ENCODE peak calls at places on chromosomes 5 and 9, in ten cellular contexts. D, W, P, K, B, S, Q, L, E and C are unnamed samples.

GRCh38 chr5:80990971-80991370 is 30.8 kb downstream of the RASGRF2 start:
- DNase-seq in D (no peak), W (no peak), P (no peak), K (no peak), B (no peak), S (peak; percentile 20), Q (no peak), L (no peak), E (no peak), C (no peak)

GRCh38 chr9:86407022-86407421 is 52.8 kb upstream of the TUT7 start:
- DNase-seq in D (peak; percentile 91), W (peak; percentile 63), P (no peak), K (peak; percentile 75), B (no peak), S (peak; percentile 54), Q (no peak), L (no peak), E (peak; percentile 89), C (peak; percentile 90)

GRCh38 chr5:169567079-169567478 is 16.5 kb upstream of the SPDL1 start:
- DNase-seq in D (no peak), W (no peak), P (no peak), K (peak; percentile 10), B (no peak), S (no peak), Q (no peak), L (no peak), E (no peak), C (no peak)

GRCh38 chr9:132632426-132632825 is 37.4 kb downstream of the DDX31 start:
- DNase-seq in D (no peak), W (no peak), P (no peak), K (no peak), B (no peak), S (no peak), Q (no peak), L (no peak), E (no peak), C (no peak)

GRCh38 chr5:124718376-124718775 is 28.1 kb downstream of the ZNF608 start:
- DNase-seq in D (no peak), W (no peak), P (no peak), K (no peak), B (no peak), S (no peak), Q (no peak), L (no peak), E (no peak), C (peak; percentile 89)

GRCh38 chr5:55821731-55822512 is 29.2 kb upstream of the IL31RA start:
- DNase-seq in D (peak; percentile 42), W (no peak), P (peak; percentile 60), K (no peak), B (peak; percentile 49), S (no peak), Q (no peak), L (peak; percentile 52), E (no peak), C (peak; percentile 10)

GRCh38 chr5:122076669-122077450 is 1.2 kb downstream of the LOX start:
- DNase-seq in D (peak; percentile 73), W (peak; percentile 79), P (peak; percentile 75), K (peak; percentile 76), B (peak; percentile 51), S (peak; percentile 70), Q (no peak), L (peak; percentile 97), E (peak; percentile 61), C (peak; percentile 68)

GRCh38 chr9:107504585-107505455 is 15.3 kb upstream of the KLF4 start:
- DNase-seq in D (peak; percentile 49), W (peak; percentile 79), P (no peak), K (peak; percentile 93), B (peak; percentile 96), S (peak; percentile 90), Q (no peak), L (no peak), E (no peak), C (no peak)

GRCh38 chr9:113963017-113963620 is 87.0 kb downstream of the ZNF618 start:
- DNase-seq in D (peak; percentile 67), W (no peak), P (no peak), K (peak; percentile 49), B (peak; percentile 22), S (peak; percentile 28), Q (no peak), L (peak; percentile 75), E (no peak), C (peak; percentile 69)

GRCh38 chr5:37722236-37723146 is 117.3 kb downstream of the GDNF start:
- DNase-seq in D (no peak), W (no peak), P (no peak), K (peak; percentile 96), B (peak; percentile 5), S (peak; percentile 73), Q (peak; percentile 59), L (no peak), E (no peak), C (no peak)

GRCh38 chr9:14212116-14212515 is 101.8 kb downstream of the NFIB start:
- DNase-seq in D (no peak), W (no peak), P (no peak), K (peak; percentile 73), B (no peak), S (no peak), Q (no peak), L (no peak), E (no peak), C (no peak)

GRCh38 chr5:65255294-65255693 is 226.4 kb downstream of the ADAMTS6 start:
- DNase-seq in D (no peak), W (no peak), P (no peak), K (no peak), B (no peak), S (no peak), Q (no peak), L (no peak), E (no peak), C (no peak)

GRCh38 chr9:21560281-21560745 is 78.2 kb upstream of the IFNE start:
- DNase-seq in D (no peak), W (no peak), P (no peak), K (no peak), B (no peak), S (no peak), Q (no peak), L (no peak), E (no peak), C (no peak)

GRCh38 chr9:36006541-36006940 is 30.2 kb upstream of the RECK start:
- DNase-seq in D (no peak), W (no peak), P (no peak), K (no peak), B (no peak), S (peak; percentile 7), Q (no peak), L (no peak), E (no peak), C (no peak)

GRCh38 chr9:123250504-123250903 is 17.9 kb downstream of the STRBP start:
- DNase-seq in D (no peak), W (no peak), P (no peak), K (no peak), B (no peak), S (no peak), Q (no peak), L (no peak), E (no peak), C (no peak)

GRCh38 chr5:73498057-73498992 is at the start of gene BTF3:
- DNase-seq in D (peak; percentile 94), W (peak; percentile 96), P (peak; percentile 97), K (peak; percentile 97), B (peak; percentile 96), S (peak; percentile 97), Q (peak; percentile 92), L (peak; percentile 89), E (peak; percentile 97), C (peak; percentile 96)
- TF ChIP-seq POLR2A in D (peak; percentile 84), W (peak; percentile 65), P (no peak), K (peak; percentile 91), B (peak; percentile 89), S (peak; percentile 90), Q (peak; percentile 99), L (peak; percentile 91), E (peak; percentile 74), C (peak; percentile 24)

GRCh38 chr5:53303105-53303504 is 177.3 kb upstream of the FST start:
- DNase-seq in D (no peak), W (no peak), P (no peak), K (peak; percentile 88), B (no peak), S (no peak), Q (no peak), L (no peak), E (no peak), C (no peak)
- H3K27ac ChIP-seq in D (no peak overlapping the region), W (no peak overlapping the region), P (no peak overlapping the region), K (no peak overlapping the region), B (no peak overlapping the region), S (no peak overlapping the region), Q (no peak overlapping the region), L (no peak overlapping the region), E (no peak overlapping the region), C (no peak overlapping the region)

DNA sequence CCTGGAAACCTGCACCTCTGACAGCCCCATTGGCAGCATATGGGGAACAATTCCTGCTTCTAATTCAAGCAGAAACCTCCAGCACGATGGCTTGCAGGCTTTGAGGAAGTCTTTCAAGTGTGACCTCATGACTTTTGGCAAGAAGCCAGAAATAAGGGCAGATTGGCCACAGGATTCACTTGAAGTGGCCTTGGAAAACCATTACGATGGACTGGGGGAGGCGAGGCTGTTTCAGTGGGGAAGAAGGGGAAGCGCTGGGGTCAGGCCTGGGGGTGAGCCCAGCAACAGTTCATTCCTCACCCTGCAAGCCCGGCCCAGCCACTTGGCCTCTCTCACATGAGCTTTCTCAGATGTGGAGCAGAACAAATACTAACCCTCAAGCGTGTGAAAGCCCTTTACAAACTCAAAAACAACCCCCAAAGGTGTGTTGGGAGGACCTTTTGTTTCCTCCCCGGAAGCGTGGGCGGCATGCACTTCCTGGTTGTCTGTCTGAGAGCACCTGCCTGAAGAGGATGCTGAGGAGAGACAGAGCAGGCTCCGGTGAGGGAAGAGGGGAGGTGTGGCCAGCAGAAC is 26.9 kb upstream of the EEIG1 start:
- DNase-seq in D (peak; percentile 57), W (peak; percentile 21), P (peak; percentile 75), K (peak; percentile 27), B (no peak), S (peak; percentile 45), Q (peak; percentile 66), L (no peak), E (peak; percentile 60), C (peak; percentile 85)
- H3K4me1 ChIP-seq in D (peaks cover 12% of the 10 kb centered on the region), W (no peaks in the 10 kb centered on the region), P (peaks cover 18% of the 10 kb centered on the region), K (no peaks in the 10 kb centered on the region), B (peaks cover 46% of the 10 kb centered on the region), S (peaks cover 69% of the 10 kb centered on the region), Q (peaks cover 21% of the 10 kb centered on the region), L (peaks cover 5% of the 10 kb centered on the region), E (peaks cover 10% of the 10 kb centered on the region), C (peaks cover 20% of the 10 kb centered on the region)

GRCh38 chr5:142322403-142322746 is 2.4 kb downstream of the SPRY4 start:
- DNase-seq in D (no peak), W (no peak), P (no peak), K (no peak), B (no peak), S (no peak), Q (no peak), L (no peak), E (no peak), C (no peak)

GRCh38 chr5:142322747-142323479 is 1.9 kb downstream of the SPRY4 start:
- DNase-seq in D (peak; percentile 11), W (no peak), P (no peak), K (peak; percentile 69), B (no peak), S (no peak), Q (no peak), L (no peak), E (no peak), C (no peak)

GRCh38 chr5:142324871-142325676 is at the start of gene SPRY4:
- DNase-seq in D (peak; percentile 87), W (peak; percentile 92), P (peak; percentile 96), K (peak; percentile 98), B (peak; percentile 93), S (peak; percentile 97), Q (peak; percentile 90), L (peak; percentile 94), E (peak; percentile 94), C (peak; percentile 94)

GRCh38 chr5:142324377-142324870 is 397 bp downstream of the SPRY4 start:
- DNase-seq in D (peak; percentile 32), W (no peak), P (peak; percentile 69), K (no peak), B (peak; percentile 60), S (no peak), Q (no peak), L (no peak), E (peak; percentile 56), C (peak; percentile 56)

GRCh38 chr5:142323480-142324376 is 1.1 kb downstream of the SPRY4 start:
- DNase-seq in D (peak; percentile 17), W (no peak), P (peak; percentile 64), K (peak; percentile 48), B (peak; percentile 15), S (no peak), Q (no peak), L (no peak), E (peak; percentile 64), C (no peak)
- TF ChIP-seq POLR2A in D (no peak), W (no peak), P (no peak), K (no peak), B (no peak), S (no peak), Q (no peak), L (peak; percentile 8), E (no peak), C (no peak)